ENCODE peak calls at places on chromosomes 4 and X, in four cellular contexts. X is lower lobe of right lung, Q is RWPE1, V is GM06990. Y is an unnamed sample.

GRCh38 chrX:43750248-43750676 is 94.2 kb downstream of the MAOA start:
- DNase-seq in X (peak; percentile 47), Q (peak; percentile 48), V (peak; percentile 5), Y (no peak)

GRCh38 chr4:19945501-19945900 is 306.2 kb upstream of the SLIT2 start:
- DNase-seq in X (no peak), Q (no peak), V (no peak), Y (no peak)

GRCh38 chr4:38889143-38889542 is 21.5 kb downstream of the FAM114A1 start:
- DNase-seq in X (no peak), Q (peak; percentile 80), V (peak; percentile 77), Y (no peak)

GRCh38 chr4:42397635-42398447 is 553 bp downstream of the SHISA3 start:
- DNase-seq in X (no peak), Q (no peak), V (peak; percentile 69), Y (no peak)

GRCh38 chrX:71541546-71542022 is 8.7 kb downstream of the OGT start:
- DNase-seq in X (no peak), Q (no peak), V (no peak), Y (no peak)

GRCh38 chrX:121581885-121582284 is 534.5 kb downstream of the GLUD2 start:
- DNase-seq in X (no peak), Q (no peak), V (no peak), Y (no peak)

GRCh38 chrX:94961730-94962129 is 1287.7 kb downstream of the FAM133A start:
- DNase-seq in X (no peak), Q (no peak), V (no peak), Y (no peak)

GRCh38 chrX:68997911-68998310 is 167.3 kb downstream of the PJA1 start:
- DNase-seq in X (no peak), Q (no peak), V (no peak), Y (no peak)

GRCh38 chr4:3375688-3376087 is 66.1 kb upstream of the HGFAC start:
- DNase-seq in X (peak; percentile 42), Q (peak; percentile 45), V (no peak), Y (no peak)

GRCh38 chr4:126071346-126072333 is 756.9 kb downstream of the FAT4 start:
- DNase-seq in X (no peak), Q (no peak), V (no peak), Y (no peak)

GRCh38 chr4:32133141-32133540 is 1413.0 kb downstream of the PCDH7 start:
- DNase-seq in X (no peak), Q (no peak), V (no peak), Y (no peak)

GRCh38 chr4:141350122-141350904 is 129.6 kb downstream of the ZNF330 start:
- DNase-seq in X (no peak), Q (peak; percentile 42), V (no peak), Y (no peak)

GRCh38 chr4:2786794-2787229 is 6.1 kb upstream of the SH3BP2 start:
- DNase-seq in X (no peak), Q (no peak), V (no peak), Y (peak; percentile 85)

GRCh38 chr4:168689791-168690190 is 192.9 kb downstream of the PALLD start:
- DNase-seq in X (no peak), Q (no peak), V (no peak), Y (no peak)

GRCh38 chr4:152535236-152535902 is 523 bp downstream of the FBXW7 start:
- DNase-seq in X (peak; percentile 53), Q (peak; percentile 16), V (peak; percentile 41), Y (no peak)

GRCh38 chrX:9656277-9656676 is 109.4 kb downstream of the GPR143 start:
- DNase-seq in X (no peak), Q (no peak), V (no peak), Y (no peak)

GRCh38 chrX:9327747-9328145 is 137.1 kb upstream of the TBL1X start:
- DNase-seq in X (no peak), Q (peak; percentile 49), V (no peak), Y (no peak)

GRCh38 chrX:12419591-12419990 is 281.3 kb downstream of the FRMPD4 start:
- DNase-seq in X (no peak), Q (no peak), V (no peak), Y (no peak)

GRCh38 chr4:119172223-119172622 is 36.6 kb downstream of the MYOZ2 start:
- DNase-seq in X (no peak), Q (no peak), V (no peak), Y (no peak)

GRCh38 chr4:37662861-37663390 is 23.2 kb downstream of the RELL1 start:
- DNase-seq in X (no peak), Q (no peak), V (no peak), Y (no peak)

GRCh38 chrX:119982145-119982544 is 38.6 kb upstream of the NKAP start:
- DNase-seq in X (no peak), Q (no peak), V (no peak), Y (no peak)

GRCh38 chr4:18388029-18388428 is 366.5 kb upstream of the LCORL start:
- DNase-seq in X (no peak), Q (no peak), V (no peak), Y (no peak)

GRCh38 chr4:140925417-140925816 is 169.2 kb upstream of the TBC1D9 start:
- DNase-seq in X (no peak), Q (no peak), V (no peak), Y (no peak)

GRCh38 chr4:3766207-3766790 is at the start of gene ADRA2C:
- DNase-seq in X (no peak), Q (no peak), V (no peak), Y (no peak)

GRCh38 chr4:161143375-161143774 is 1020.4 kb downstream of the FSTL5 start:
- DNase-seq in X (no peak), Q (no peak), V (no peak), Y (no peak)

GRCh38 chr4:122764808-122765189 is 32.3 kb downstream of the BBS12 start:
- DNase-seq in X (no peak), Q (peak; percentile 30), V (peak; percentile 28), Y (no peak)

GRCh38 chrX:154466907-154467306 is 8.8 kb downstream of the PLXNA3 start:
- DNase-seq in X (no peak), Q (no peak), V (no peak), Y (no peak)

GRCh38 chr4:145735330-145735638 is 55.3 kb downstream of the C4orf51 start:
- DNase-seq in X (no peak), Q (peak; percentile 89), V (no peak), Y (no peak)

GRCh38 chr4:84669201-84669600 is 86.3 kb downstream of the CDS1 start:
- DNase-seq in X (no peak), Q (no peak), V (no peak), Y (no peak)

GRCh38 chr4:105601406-105601805 is 49.0 kb downstream of the ARHGEF38 start:
- DNase-seq in X (no peak), Q (no peak), V (no peak), Y (no peak)

GRCh38 chr4:84582302-84582987 is 482 bp upstream of the CDS1 start:
- DNase-seq in X (peak; percentile 96), Q (peak; percentile 95), V (peak; percentile 61), Y (peak; percentile 91)

GRCh38 chrX:19889582-19890342 is 2.4 kb upstream of the SH3KBP1 start:
- DNase-seq in X (no peak), Q (peak; percentile 36), V (no peak), Y (no peak)

GRCh38 chrX:104253567-104254441 is 929 bp downstream of the ESX1 start:
- DNase-seq in X (no peak), Q (no peak), V (no peak), Y (no peak)

GRCh38 chrX:2595258-2595657 is 94.5 kb upstream of the DHRSX start:
- DNase-seq in X (no peak), Q (no peak), V (no peak), Y (no peak)

DNA sequence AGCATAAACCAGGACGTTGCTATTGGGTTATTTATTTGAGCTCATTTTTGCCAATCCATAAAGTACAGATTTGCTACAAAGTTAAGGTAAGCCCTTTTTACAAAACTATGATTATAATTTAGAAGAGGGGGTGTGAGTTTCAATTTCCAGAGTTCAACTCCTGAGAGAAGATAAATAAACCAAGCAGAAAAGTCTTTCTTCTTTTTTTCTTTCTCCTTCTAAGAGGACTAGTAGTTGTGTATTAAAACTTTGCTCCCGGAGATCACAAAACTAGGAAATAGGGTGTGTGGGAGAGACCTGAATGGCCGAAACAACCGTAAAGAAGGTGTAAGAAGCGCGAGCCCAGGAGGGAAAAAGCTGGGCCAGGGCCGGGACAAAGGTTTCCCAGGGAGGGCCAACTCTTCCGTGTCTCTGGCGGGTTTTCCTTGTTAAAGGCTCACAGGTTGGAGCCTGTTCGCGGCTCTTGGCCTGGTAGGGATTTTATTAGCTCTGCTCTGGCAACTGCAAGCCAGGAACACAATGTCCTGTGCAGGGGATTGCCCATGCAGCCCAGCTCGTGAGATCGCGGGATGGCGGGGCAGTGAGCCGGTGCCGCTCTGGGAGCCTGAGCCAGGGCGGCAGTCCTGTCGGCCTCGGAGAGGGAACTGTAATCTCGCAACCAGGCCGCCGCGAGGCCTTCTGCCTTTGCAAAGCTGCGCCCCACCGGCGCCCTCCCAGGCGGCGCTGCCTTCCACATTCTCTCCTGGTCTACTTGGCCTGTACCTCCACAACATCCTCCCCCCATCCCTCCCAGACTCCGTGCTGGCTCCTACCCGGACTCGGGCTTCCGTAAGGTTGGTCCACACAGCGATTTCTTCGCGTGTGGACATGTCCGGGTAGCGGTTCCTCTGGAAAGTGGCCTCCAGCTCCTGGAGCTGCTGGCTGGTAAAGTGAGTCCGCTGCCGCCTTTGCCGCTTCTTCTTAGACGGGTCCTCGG is 2.2 kb downstream of the PITX2 start:
- DNase-seq in X (no peak), Q (peak; percentile 48), V (no peak), Y (no peak)
- TF ChIP-seq CTCF in X (no peak), Q (peak; percentile 13), V (no peak), Y (peak; percentile 46)

GRCh38 chrX:85109235-85109634 is 105.6 kb downstream of the APOOL start:
- DNase-seq in X (no peak), Q (no peak), V (no peak), Y (no peak)
- TF ChIP-seq CTCF in X (no peak), Q (no peak), V (peak; percentile 56), Y (peak; percentile 67)

GRCh38 chr4:62209757-62210156 is 1009.6 kb downstream of the ADGRL3 start:
- DNase-seq in X (no peak), Q (no peak), V (no peak), Y (no peak)
- TF ChIP-seq CTCF in X (no peak), Q (no peak), V (no peak), Y (no peak)

GRCh38 chr4:164748375-164748774 is 5.6 kb upstream of the SMIM31 start:
- DNase-seq in X (no peak), Q (peak; percentile 8), V (no peak), Y (no peak)
- TF ChIP-seq CTCF in X (peak; percentile 28), Q (peak; percentile 57), V (peak; percentile 25), Y (peak; percentile 87)

DNA sequence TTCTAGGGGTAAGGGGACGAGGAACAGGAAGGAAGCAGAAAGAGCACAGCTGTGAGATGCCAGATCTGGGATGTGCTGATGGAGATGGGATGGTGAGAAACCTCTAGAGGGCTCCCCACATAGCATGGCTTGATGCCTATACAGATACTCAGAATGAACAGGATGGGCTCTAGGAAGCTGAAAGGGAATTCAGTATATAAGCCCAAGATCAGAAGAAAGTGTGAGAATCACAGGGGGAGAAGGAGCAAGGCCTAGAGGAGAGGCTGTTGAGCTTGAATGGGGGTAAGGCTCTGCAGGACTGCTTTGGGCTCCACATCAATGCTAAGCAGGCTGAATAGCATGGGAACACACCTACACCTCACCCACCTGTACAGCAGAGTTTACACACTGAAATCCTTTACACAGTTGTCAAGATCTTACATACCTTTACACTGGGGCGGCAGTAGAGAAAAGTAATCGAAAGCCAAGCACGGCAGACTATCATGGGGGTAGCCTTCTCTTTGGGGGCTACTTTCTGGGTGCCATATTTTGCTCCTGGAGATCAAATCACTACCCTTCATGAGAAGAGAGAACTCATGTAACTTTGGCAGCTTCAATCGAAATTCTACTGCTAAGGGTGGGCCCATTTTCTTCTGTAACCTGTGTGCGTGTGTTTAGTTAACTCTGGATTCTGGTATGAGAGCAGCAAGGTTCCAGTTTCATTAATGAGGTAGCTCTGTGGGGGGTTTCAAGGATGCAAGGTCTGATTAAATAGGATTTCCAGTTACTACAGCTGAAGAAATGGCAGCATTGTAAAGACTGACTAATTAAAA is 30.6 kb downstream of the HOPX start:
- DNase-seq in X (no peak), Q (no peak), V (no peak), Y (no peak)
- TF ChIP-seq CTCF in X (no peak), Q (no peak), V (peak; percentile 11), Y (no peak)

GRCh38 chrX:130124577-130124976 is 14.3 kb upstream of the ELF4 start:
- DNase-seq in X (no peak), Q (no peak), V (no peak), Y (no peak)
- TF ChIP-seq CTCF in X (no peak), Q (no peak), V (no peak), Y (no peak)

Y was measured in chondrocyte.